ENCODE peak calls at places on chromosomes 7 and 10, in nine cellular contexts. Y is neural progenitor cell, C is HCT116, B is hepatocyte, M is GM23248, D is GM23338, J is SK-N-SH, W is PC-3, H is OCI-LY7. V is an unnamed sample.

GRCh38 chr10:85124592-85124991 is 796.2 kb downstream of the CCSER2 start:
- DNase-seq in J (no peak), C (no peak), W (no peak), D (no peak), Y (no peak), M (no peak), B (peak; percentile 56), H (no peak), V (no peak)

GRCh38 chr10:24694086-24694485 is 29.6 kb downstream of the ARHGAP21 start:
- DNase-seq in D (no peak), Y (no peak), B (no peak), M (peak; percentile 19), C (no peak), W (no peak), J (no peak), H (no peak), V (no peak)

GRCh38 chr7:45988405-45989057 is 67.5 kb upstream of the IGFBP3 start:
- DNase-seq in D (no peak), W (peak; percentile 5), H (no peak), C (no peak), M (no peak), B (no peak), J (no peak), Y (no peak), V (no peak)

GRCh38 chr7:105917659-105918058 is 41.3 kb upstream of the ATXN7L1 start:
- DNase-seq in D (no peak), C (no peak), Y (no peak), J (no peak), W (no peak), M (no peak), H (no peak), B (no peak), V (no peak)

GRCh38 chr7:5634107-5634950 is 147.1 kb downstream of the RNF216 start:
- DNase-seq in D (peak; percentile 83), W (no peak), J (peak; percentile 93), Y (peak; percentile 78), C (no peak), B (peak; percentile 66), H (no peak), M (peak; percentile 86), V (no peak)

GRCh38 chr7:152910545-152911013 is 151.0 kb downstream of the ACTR3B start:
- DNase-seq in M (no peak), H (no peak), D (peak; percentile 41), W (no peak), C (no peak), J (no peak), B (no peak), Y (no peak), V (no peak)

GRCh38 chr7:17507717-17508116 is 209.3 kb downstream of the AHR start:
- DNase-seq in W (no peak), D (no peak), B (no peak), J (no peak), M (no peak), Y (no peak), C (no peak), H (no peak), V (no peak)

GRCh38 chr10:11869743-11870460 is 46.7 kb downstream of the PROSER2 start:
- DNase-seq in J (peak; percentile 81), C (no peak), H (no peak), W (no peak), Y (no peak), M (peak; percentile 33), D (peak; percentile 65), B (no peak), V (no peak)

GRCh38 chr7:22267989-22268615 is 88.9 kb downstream of the RAPGEF5 start:
- DNase-seq in B (no peak), C (no peak), Y (no peak), J (no peak), W (no peak), H (no peak), D (no peak), M (no peak), V (no peak)

GRCh38 chr10:4451512-4451911 is 374.5 kb upstream of the AKR1E2 start:
- DNase-seq in B (no peak), H (no peak), M (no peak), C (no peak), W (no peak), Y (no peak), D (no peak), J (no peak), V (no peak)

GRCh38 chr7:105584165-105584564 is 2.9 kb upstream of the EFCAB10 start:
- DNase-seq in M (no peak), J (no peak), B (no peak), W (no peak), C (no peak), H (no peak), D (peak; percentile 27), Y (no peak), V (no peak)

GRCh38 chr7:101739757-101740398 is 77.5 kb upstream of the CUX1 start:
- DNase-seq in M (no peak), Y (no peak), C (no peak), H (peak; percentile 78), D (no peak), J (no peak), B (no peak), W (peak; percentile 54), V (peak; percentile 74)

GRCh38 chr7:20776942-20777341 is 9.7 kb downstream of the SP8 start:
- DNase-seq in J (no peak), B (no peak), W (no peak), Y (peak; percentile 36), C (no peak), D (peak; percentile 68), M (no peak), H (no peak), V (no peak)

DNA sequence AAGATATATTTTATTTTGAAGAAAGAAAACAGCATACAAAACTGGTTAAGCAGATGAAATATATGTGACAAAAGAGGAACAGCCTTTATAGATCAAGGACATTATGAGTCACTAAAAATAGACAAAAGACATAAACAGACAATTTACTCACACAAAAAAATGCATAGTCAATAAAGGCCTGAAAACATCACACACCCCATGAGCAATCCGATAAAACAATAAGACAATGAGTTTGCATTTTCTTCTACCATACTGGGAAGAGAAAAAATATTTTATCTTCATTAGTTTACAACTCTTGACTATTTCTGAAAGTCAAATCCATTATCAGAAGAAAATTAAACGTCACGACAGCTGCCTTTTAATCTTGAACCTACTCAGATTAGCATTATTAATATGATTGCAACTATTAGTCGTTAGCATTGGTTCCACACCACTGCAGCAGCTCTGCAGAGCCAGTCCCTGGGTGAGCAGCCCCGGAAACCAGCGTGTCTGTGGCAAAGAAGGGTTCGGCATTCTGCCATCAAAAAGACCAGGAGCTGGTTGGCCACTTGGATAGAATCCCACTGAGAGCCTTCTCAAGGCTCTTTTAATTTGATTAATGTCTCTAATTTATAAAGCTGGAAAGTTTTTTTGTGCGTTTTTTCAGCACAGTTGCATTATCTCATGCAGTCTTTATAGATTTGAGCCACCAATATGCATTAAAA is 305.4 kb upstream of the SHH start:
- DNase-seq in H (no peak), B (no peak), M (no peak), D (no peak), Y (no peak), W (no peak), J (no peak), C (no peak), V (no peak)
- H3K27ac ChIP-seq in H (no peak overlapping the region), B (no peak overlapping the region), M (no peak overlapping the region), D (no peak overlapping the region), Y (no peak overlapping the region), W (no peak overlapping the region), J (no peak overlapping the region), C (no peak overlapping the region), V (no peak overlapping the region)

GRCh38 chr10:124645496-124646095 is 98.6 kb downstream of the FAM53B start:
- DNase-seq in Y (no peak), M (no peak), D (no peak), J (no peak), B (no peak), H (no peak), C (no peak), W (no peak), V (no peak)
- H3K4me1 ChIP-seq in Y (peaks cover 73% of the 10 kb centered on the region), M (peaks cover 30% of the 10 kb centered on the region), D (peaks cover 6% of the 10 kb centered on the region), J (peaks cover 86% of the 10 kb centered on the region), B (peaks cover 30% of the 10 kb centered on the region), H (peaks cover 32% of the 10 kb centered on the region), C (peaks cover 20% of the 10 kb centered on the region), W (no peaks in the 10 kb centered on the region), V (peaks cover 26% of the 10 kb centered on the region)

DNA sequence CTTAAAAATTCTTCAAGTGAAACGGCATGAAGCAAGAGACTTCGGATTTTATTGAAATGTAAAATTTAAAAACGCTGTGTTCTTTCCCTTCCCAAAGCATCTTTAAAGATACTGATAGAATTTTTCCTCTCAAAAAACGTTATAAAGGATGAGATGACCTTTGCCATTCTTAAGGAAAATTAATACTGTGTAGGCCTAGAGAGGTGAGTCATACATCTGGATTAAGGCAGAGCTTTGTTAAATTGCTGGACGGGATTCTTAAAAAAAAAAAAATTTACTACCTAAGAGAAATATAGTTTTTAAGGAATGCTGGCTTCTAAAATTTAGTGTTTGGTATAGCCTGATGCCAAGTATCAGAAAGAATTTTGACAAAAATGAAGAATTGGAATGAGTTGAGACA is 6.3 kb upstream of the HBP1 start:
- DNase-seq in W (peak; percentile 22), J (no peak), D (no peak), H (no peak), Y (no peak), C (no peak), B (no peak), M (no peak), V (no peak)
- TF ChIP-seq EZH2phosphoT487 in W (no peak), J (no peak), D (no peak), H (no peak), Y (no peak), C (no peak), B (no peak), M (no peak), V (no peak)

GRCh38 chr7:142614116-142614515 is 135.2 kb upstream of the PRSS1 start:
- DNase-seq in B (no peak), J (no peak), C (no peak), W (peak; percentile 66), H (no peak), D (no peak), Y (no peak), M (peak; percentile 43), V (no peak)

GRCh38 chr7:142616842-142617241 is 132.4 kb upstream of the PRSS1 start:
- DNase-seq in Y (no peak), M (no peak), H (no peak), J (no peak), D (no peak), B (no peak), W (no peak), C (no peak), V (no peak)

GRCh38 chr7:142616121-142616643 is 133.1 kb upstream of the PRSS1 start:
- DNase-seq in W (no peak), M (no peak), C (no peak), D (no peak), J (no peak), B (no peak), Y (no peak), H (no peak), V (no peak)

GRCh38 chr7:142612264-142612881 is 136.9 kb upstream of the PRSS1 start:
- DNase-seq in M (peak; percentile 48), J (peak; percentile 63), C (no peak), H (no peak), W (peak; percentile 49), B (no peak), D (no peak), Y (no peak), V (no peak)

DNA sequence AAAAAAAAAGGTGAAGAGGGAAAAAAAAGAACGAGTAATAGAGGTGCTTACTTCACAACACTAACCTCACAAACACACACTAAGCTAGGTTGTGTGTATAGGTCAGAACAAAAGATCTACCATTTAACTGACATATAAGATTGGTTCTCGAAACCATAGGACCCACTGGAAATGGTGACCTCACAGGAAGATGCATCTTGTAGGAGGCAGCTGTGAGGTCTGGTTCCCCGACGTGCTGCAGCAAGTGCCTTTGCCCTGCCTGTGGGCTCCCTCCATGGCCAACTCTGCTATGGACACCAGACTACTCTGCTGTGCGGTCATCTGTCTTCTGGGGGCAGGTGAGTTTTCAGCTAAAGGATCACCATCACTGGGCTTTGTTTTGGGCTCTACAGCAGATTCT is 133.8 kb upstream of the PRSS1 start:
- DNase-seq in W (no peak), Y (no peak), M (no peak), C (no peak), H (no peak), J (no peak), B (no peak), D (no peak), V (no peak)
- H3K27ac ChIP-seq in W (no peak overlapping the region), Y (no peak overlapping the region), M (no peak overlapping the region), C (no peak overlapping the region), H (no peak overlapping the region), J (no peak overlapping the region), B (no peak overlapping the region), D (no peak overlapping the region), V (no peak overlapping the region)

V was measured in MM.1S.